ENCODE peak calls at places on chromosomes 4 and X, in five cellular contexts. One of them, this sample, is unnamed.

GRCh38 chrX:130260316-130260715 is 8.4 kb downstream of the ZNF280C start:
- DNase-seq in astrocyte of the cerebellum: no peak
- DNase-seq in stromal cell of bone marrow: no peak
- DNase-seq in SJCRH30: no peak
- DNase-seq in SK-N-MC: no peak
- DNase-seq in this sample: peak

GRCh38 chr4:18389118-18389517 is 367.6 kb upstream of the LCORL start:
- DNase-seq in astrocyte of the cerebellum: no peak
- DNase-seq in stromal cell of bone marrow: no peak
- DNase-seq in SJCRH30: no peak
- DNase-seq in SK-N-MC: no peak
- DNase-seq in this sample: no peak

GRCh38 chr4:46425775-46426400 is 36.0 kb upstream of the GABRA2 start:
- DNase-seq in astrocyte of the cerebellum: no peak
- DNase-seq in stromal cell of bone marrow: no peak
- DNase-seq in SJCRH30: no peak
- DNase-seq in SK-N-MC: no peak
- DNase-seq in this sample: no peak

GRCh38 chr4:26806331-26806730 is 54.3 kb upstream of the STIM2 start:
- DNase-seq in astrocyte of the cerebellum: no peak
- DNase-seq in stromal cell of bone marrow: no peak
- DNase-seq in SJCRH30: no peak
- DNase-seq in SK-N-MC: no peak
- DNase-seq in this sample: peak

GRCh38 chr4:55247521-55247920 is 98.5 kb upstream of the SRD5A3 start:
- DNase-seq in astrocyte of the cerebellum: no peak
- DNase-seq in stromal cell of bone marrow: no peak
- DNase-seq in SJCRH30: no peak
- DNase-seq in SK-N-MC: no peak
- DNase-seq in this sample: no peak

GRCh38 chr4:157217708-157218107 is 2.8 kb upstream of the GRIA2 start:
- DNase-seq in astrocyte of the cerebellum: peak
- DNase-seq in stromal cell of bone marrow: peak
- DNase-seq in SJCRH30: peak
- DNase-seq in SK-N-MC: no peak
- DNase-seq in this sample: peak

GRCh38 chr4:138978600-138978999 is 37.0 kb upstream of the NOCT start:
- DNase-seq in astrocyte of the cerebellum: no peak
- DNase-seq in stromal cell of bone marrow: no peak
- DNase-seq in SJCRH30: no peak
- DNase-seq in SK-N-MC: no peak
- DNase-seq in this sample: no peak

GRCh38 chr4:180391613-180392012 is 1851.6 kb upstream of the TENM3 start:
- DNase-seq in astrocyte of the cerebellum: no peak
- DNase-seq in stromal cell of bone marrow: no peak
- DNase-seq in SJCRH30: no peak
- DNase-seq in SK-N-MC: no peak
- DNase-seq in this sample: no peak

GRCh38 chr4:101718810-101719209 is 71.7 kb upstream of the BANK1 start:
- DNase-seq in astrocyte of the cerebellum: no peak
- DNase-seq in stromal cell of bone marrow: no peak
- DNase-seq in SJCRH30: no peak
- DNase-seq in SK-N-MC: no peak
- DNase-seq in this sample: no peak

GRCh38 chr4:3291411-3291968 is 1.3 kb upstream of the RGS12 start:
- DNase-seq in astrocyte of the cerebellum: no peak
- DNase-seq in stromal cell of bone marrow: no peak
- DNase-seq in SJCRH30: peak
- DNase-seq in SK-N-MC: no peak
- DNase-seq in this sample: no peak

GRCh38 chr4:95540227-95540626 is 8.5 kb downstream of the UNC5C start:
- DNase-seq in astrocyte of the cerebellum: no peak
- DNase-seq in stromal cell of bone marrow: no peak
- DNase-seq in SJCRH30: no peak
- DNase-seq in SK-N-MC: no peak
- DNase-seq in this sample: no peak

GRCh38 chr4:176837176-176837915 is 44.6 kb upstream of the VEGFC start:
- DNase-seq in astrocyte of the cerebellum: no peak
- DNase-seq in stromal cell of bone marrow: no peak
- DNase-seq in SJCRH30: no peak
- DNase-seq in SK-N-MC: no peak
- DNase-seq in this sample: peak

GRCh38 chrX:30607155-30607554 is 29.6 kb upstream of the TASL start:
- DNase-seq in astrocyte of the cerebellum: no peak
- DNase-seq in stromal cell of bone marrow: no peak
- DNase-seq in SJCRH30: no peak
- DNase-seq in SK-N-MC: no peak
- DNase-seq in this sample: no peak

GRCh38 chrX:21883258-21883657 is 27.5 kb downstream of the YY2 start:
- DNase-seq in astrocyte of the cerebellum: no peak
- DNase-seq in stromal cell of bone marrow: no peak
- DNase-seq in SJCRH30: peak
- DNase-seq in SK-N-MC: no peak
- DNase-seq in this sample: no peak

GRCh38 chrX:49139713-49140112 is 16.2 kb upstream of the GPKOW start:
- DNase-seq in astrocyte of the cerebellum: no peak
- DNase-seq in stromal cell of bone marrow: no peak
- DNase-seq in SJCRH30: no peak
- DNase-seq in SK-N-MC: no peak
- DNase-seq in this sample: no peak

GRCh38 chr4:41410049-41410448 is 127.9 kb upstream of the LIMCH1 start:
- DNase-seq in astrocyte of the cerebellum: no peak
- DNase-seq in stromal cell of bone marrow: no peak
- DNase-seq in SJCRH30: no peak
- DNase-seq in SK-N-MC: no peak
- DNase-seq in this sample: peak

GRCh38 chrX:72107320-72107719 is 24.4 kb downstream of the RTL5 start:
- DNase-seq in astrocyte of the cerebellum: no peak
- DNase-seq in stromal cell of bone marrow: no peak
- DNase-seq in SJCRH30: peak
- DNase-seq in SK-N-MC: no peak
- DNase-seq in this sample: peak

GRCh38 chr4:94995684-94996394 is 238.1 kb downstream of the BMPR1B start:
- DNase-seq in astrocyte of the cerebellum: no peak
- DNase-seq in stromal cell of bone marrow: peak
- DNase-seq in SJCRH30: no peak
- DNase-seq in SK-N-MC: peak
- DNase-seq in this sample: peak

GRCh38 chr4:185205697-185206342 is 2.0 kb upstream of the CFAP97 start:
- DNase-seq in astrocyte of the cerebellum: no peak
- DNase-seq in stromal cell of bone marrow: no peak
- DNase-seq in SJCRH30: no peak
- DNase-seq in SK-N-MC: no peak
- DNase-seq in this sample: no peak